ENCODE peak calls at places on chromosome 13, in six cellular contexts. A, R, S, Z, V and W are unnamed samples.

GRCh38 chr13:29754486-29754806 is 96.0 kb downstream of the UBL3 start:
- DNase-seq in R (no peak), Z (no peak), S (no peak), A (peak; percentile 61), V (no peak), W (no peak)

GRCh38 chr13:71813187-71813586 is 53.8 kb downstream of the DACH1 start:
- DNase-seq in V (no peak), A (no peak), R (no peak), S (no peak), Z (no peak), W (no peak)

GRCh38 chr13:45623516-45624090 is 8.1 kb upstream of the ERICH6B start:
- DNase-seq in R (no peak), A (peak; percentile 16), V (no peak), S (no peak), Z (no peak), W (no peak)

GRCh38 chr13:67063036-67063435 is 167.1 kb downstream of the PCDH9 start:
- DNase-seq in S (no peak), A (no peak), Z (no peak), V (no peak), R (no peak), W (no peak)

GRCh38 chr13:67416047-67416925 is 186.2 kb upstream of the PCDH9 start:
- DNase-seq in V (no peak), A (peak; percentile 29), S (no peak), R (no peak), Z (peak; percentile 38), W (no peak)

GRCh38 chr13:112244061-112244460 is 132.1 kb upstream of the SPACA7 start:
- DNase-seq in V (no peak), A (no peak), Z (no peak), S (no peak), R (no peak), W (no peak)

GRCh38 chr13:92823059-92823458 is 403.5 kb upstream of the GPC6 start:
- DNase-seq in Z (no peak), S (no peak), V (no peak), A (no peak), R (no peak), W (no peak)

GRCh38 chr13:30026093-30026492 is 175.7 kb upstream of the UBL3 start:
- DNase-seq in Z (no peak), V (no peak), S (no peak), A (peak; percentile 96), R (peak; percentile 14), W (no peak)

GRCh38 chr13:67238861-67239260 is 8.7 kb upstream of the PCDH9 start:
- DNase-seq in V (no peak), A (no peak), S (no peak), R (no peak), Z (no peak), W (no peak)

GRCh38 chr13:103852036-103852435 is 785.8 kb upstream of the SLC10A2 start:
- DNase-seq in A (no peak), S (no peak), R (no peak), V (no peak), Z (no peak), W (no peak)

GRCh38 chr13:113955235-113955634 is 18.6 kb downstream of the C13orf46 start:
- DNase-seq in S (no peak), R (no peak), A (no peak), V (peak; percentile 55), Z (no peak), W (no peak)

GRCh38 chr13:59409211-59409610 is 754.5 kb downstream of the DIAPH3 start:
- DNase-seq in R (no peak), A (peak; percentile 58), V (no peak), S (peak; percentile 16), Z (no peak), W (peak; percentile 36)

GRCh38 chr13:52884429-52884828 is 36.0 kb upstream of the PCDH8 start:
- DNase-seq in A (no peak), V (no peak), S (no peak), Z (no peak), R (no peak), W (no peak)

GRCh38 chr13:96141032-96141431 is 51.1 kb downstream of the HS6ST3 start:
- DNase-seq in R (no peak), V (no peak), A (peak; percentile 2), S (no peak), Z (no peak), W (no peak)

GRCh38 chr13:111143875-111144540 is 28.9 kb downstream of the ARHGEF7 start:
- DNase-seq in S (no peak), A (no peak), Z (no peak), V (no peak), R (no peak), W (no peak)

GRCh38 chr13:33191425-33192221 is 93.9 kb downstream of the STARD13 start:
- DNase-seq in Z (no peak), S (no peak), R (no peak), A (peak; percentile 75), V (no peak), W (no peak)

GRCh38 chr13:19670147-19670546 is 36.7 kb downstream of the MPHOSPH8 start:
- DNase-seq in R (no peak), Z (no peak), A (no peak), V (no peak), S (no peak), W (no peak)

GRCh38 chr13:84192125-84192524 is 309.9 kb upstream of the SLITRK1 start:
- DNase-seq in Z (no peak), S (no peak), R (no peak), V (no peak), A (peak; percentile 76), W (no peak)

GRCh38 chr13:32191452-32191998 is 123.6 kb downstream of the ZAR1L start:
- DNase-seq in V (no peak), R (no peak), Z (no peak), A (no peak), S (no peak), W (no peak)

GRCh38 chr13:51907040-51907732 is 45.4 kb downstream of the CCDC70 start:
- DNase-seq in S (no peak), V (no peak), Z (no peak), A (no peak), R (no peak), W (no peak)

GRCh38 chr13:83677985-83678384 is 204.3 kb downstream of the SLITRK1 start:
- DNase-seq in S (no peak), R (no peak), A (no peak), Z (no peak), V (no peak), W (no peak)

GRCh38 chr13:101394597-101394996 is 21.7 kb downstream of the NALCN start:
- DNase-seq in V (no peak), A (no peak), Z (no peak), S (no peak), R (no peak), W (no peak)

GRCh38 chr13:112901951-112902651 is 66.9 kb upstream of the MCF2L start:
- DNase-seq in V (no peak), A (no peak), Z (no peak), R (no peak), S (no peak), W (no peak)

GRCh38 chr13:66795636-66796035 is 434.5 kb downstream of the PCDH9 start:
- DNase-seq in R (no peak), A (no peak), S (no peak), Z (no peak), V (no peak), W (no peak)

GRCh38 chr13:23159205-23159586 is 21.6 kb upstream of the SGCG start:
- DNase-seq in R (peak; percentile 49), Z (no peak), V (peak; percentile 81), S (no peak), A (peak; percentile 13), W (no peak)

GRCh38 chr13:37878921-37879320 is 9.3 kb upstream of the TRPC4 start:
- DNase-seq in S (no peak), R (no peak), V (no peak), A (no peak), Z (no peak), W (no peak)

GRCh38 chr13:60138674-60139073 is 25.1 kb downstream of the DIAPH3 start:
- DNase-seq in A (no peak), Z (no peak), S (no peak), R (no peak), V (no peak), W (no peak)

GRCh38 chr13:80131204-80131603 is 209.7 kb downstream of the SPRY2 start:
- DNase-seq in V (peak; percentile 83), S (peak; percentile 39), A (peak; percentile 46), Z (no peak), R (peak; percentile 43), W (peak; percentile 40)

GRCh38 chr13:95301947-95302386 is 716 bp upstream of the ABCC4 start:
- DNase-seq in S (no peak), V (no peak), R (peak; percentile 13), Z (no peak), A (no peak), W (no peak)

DNA sequence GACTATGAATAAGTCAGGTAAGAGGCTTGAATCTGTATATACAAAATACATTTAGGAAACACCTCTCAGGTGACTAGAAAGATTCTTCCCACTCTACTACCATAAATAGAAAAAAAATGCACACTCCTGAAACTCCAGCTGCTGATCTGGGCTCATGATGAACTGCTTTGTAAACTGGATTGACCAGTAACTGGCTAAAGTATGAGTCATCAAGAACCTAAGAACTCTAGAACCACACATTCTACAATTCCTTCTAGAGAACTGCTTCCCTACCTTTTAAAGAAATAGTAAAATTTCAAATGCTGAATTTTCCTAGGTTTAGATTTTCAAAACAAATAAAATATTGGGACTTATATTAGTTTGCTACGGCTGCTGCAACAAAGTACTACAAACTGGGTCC is 55.2 kb downstream of the ELF1 start:
- DNase-seq in Z (no peak), V (no peak), A (peak; percentile 66), R (no peak), S (no peak), W (no peak)
- H3K4me1 ChIP-seq in Z (no peaks in the 10 kb centered on the region), V (peaks cover 2% of the 10 kb centered on the region), A (peaks cover 1% of the 10 kb centered on the region), R (peaks cover 86% of the 10 kb centered on the region), S (no peaks in the 10 kb centered on the region), W (peaks cover 8% of the 10 kb centered on the region)

DNA sequence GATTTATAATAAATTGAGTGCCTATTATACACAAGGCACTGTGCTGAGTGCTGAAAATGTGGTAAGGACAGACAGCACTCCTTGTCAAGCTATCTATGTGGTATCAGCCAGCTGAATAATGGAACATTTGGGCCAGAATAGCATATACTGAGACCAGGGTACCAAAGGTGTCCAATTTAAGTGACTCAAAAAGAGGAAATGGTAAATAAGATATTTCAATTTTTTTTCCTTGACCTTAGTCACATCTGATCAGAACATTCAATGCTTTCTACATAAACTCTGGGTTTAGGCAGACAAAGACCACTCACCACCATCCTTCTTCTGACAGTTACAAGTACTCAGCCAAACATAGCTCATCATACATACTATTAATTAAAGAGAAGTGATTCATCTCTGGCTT is 43.2 kb downstream of the RCBTB2 start:
- DNase-seq in S (no peak), Z (no peak), A (no peak), R (no peak), V (no peak), W (no peak)
- H3K4me1 ChIP-seq in S (no peaks in the 10 kb centered on the region), Z (no peaks in the 10 kb centered on the region), A (no peaks in the 10 kb centered on the region), R (peaks cover 35% of the 10 kb centered on the region), V (no peaks in the 10 kb centered on the region), W (peaks cover 6% of the 10 kb centered on the region)

DNA sequence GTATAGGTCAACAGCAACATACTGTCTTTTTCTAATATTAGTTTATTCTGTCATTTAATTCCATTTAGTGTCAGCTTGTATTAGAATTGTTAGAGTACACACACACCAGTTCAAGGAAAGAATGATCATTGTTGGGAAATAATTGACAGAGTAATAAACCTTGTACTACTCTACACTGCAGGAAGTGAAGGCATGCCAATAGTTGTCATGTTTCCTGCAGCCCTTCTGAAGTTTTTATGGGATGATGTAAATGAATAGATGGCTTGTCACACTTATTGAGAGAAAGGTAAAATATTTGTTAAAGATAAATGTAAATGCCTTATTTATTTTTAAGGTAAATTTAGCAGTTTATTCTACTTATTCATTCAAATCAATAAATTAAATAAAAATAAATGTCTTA is 306.9 kb upstream of the KLHL1 start:
- DNase-seq in Z (no peak), R (no peak), S (no peak), V (no peak), A (no peak), W (no peak)
- H3K4me1 ChIP-seq in Z (no peaks in the 10 kb centered on the region), R (no peaks in the 10 kb centered on the region), S (no peaks in the 10 kb centered on the region), V (no peaks in the 10 kb centered on the region), A (no peaks in the 10 kb centered on the region), W (no peaks in the 10 kb centered on the region)

GRCh38 chr13:50001287-50001686 is 4.4 kb downstream of the TRIM13 start:
- DNase-seq in V (no peak), A (no peak), Z (no peak), S (no peak), R (no peak), W (no peak)
- H3K4me1 ChIP-seq in V (peaks cover 7% of the 10 kb centered on the region), A (peaks cover 3% of the 10 kb centered on the region), Z (peaks cover 5% of the 10 kb centered on the region), S (peaks cover 5% of the 10 kb centered on the region), R (peaks cover 70% of the 10 kb centered on the region), W (peaks cover 3% of the 10 kb centered on the region)